ENCODE peak calls at places on chromosomes 6 and 20, in six cellular contexts. V is activated CD4-positive, CD25-positive, alpha-beta regulatory T cell treated with anti-CD3 and anti-CD28 coated beads, Interleukin-2, amount 50 U/mL, for 72 hours; I is NCI-H345; K is lower lobe of right lung; W is activated T-cell treated with anti-CD3 and anti-CD28 coated beads, Interleukin-2, amount 50 U/mL, for 1 hour; M is NCI-H2029 treated with DMSO at 0.1 percent for 48 hours. T is an unnamed sample.

GRCh38 chr6:34455831-34456230 is 10.0 kb upstream of the PACSIN1 start:
- DNase-seq in I (no peak), M (no peak), K (no peak), W (no peak), V (no peak), T (no peak)

GRCh38 chr20:37294262-37294981 is 5.0 kb downstream of the MANBAL start:
- DNase-seq in I (no peak), M (peak; percentile 6), W (no peak), V (no peak), K (no peak), T (no peak)

GRCh38 chr6:170290306-170291128 is at the start of gene DLL1:
- DNase-seq in V (no peak), M (peak; percentile 75), W (peak; percentile 58), K (peak; percentile 62), I (peak; percentile 83), T (no peak)

GRCh38 chr20:2858591-2858990 is 14.7 kb upstream of the PTPRA start:
- DNase-seq in W (no peak), K (no peak), M (no peak), V (no peak), I (no peak), T (no peak)

GRCh38 chr20:49344975-49345374 is 67.1 kb upstream of the ZNFX1 start:
- DNase-seq in M (no peak), K (no peak), W (no peak), V (no peak), I (no peak), T (no peak)

GRCh38 chr6:26311385-26312095 is 53.5 kb upstream of the BTN3A2 start:
- DNase-seq in V (peak; percentile 61), W (peak; percentile 57), K (no peak), I (peak; percentile 76), M (peak; percentile 90), T (peak; percentile 60)

GRCh38 chr6:110949679-110950285 is 8.7 kb upstream of the GTF3C6 start:
- DNase-seq in M (no peak), K (no peak), I (no peak), V (no peak), W (no peak), T (no peak)

GRCh38 chr6:26187981-26188635 is 100.9 kb downstream of the HFE start:
- DNase-seq in I (no peak), M (no peak), K (no peak), V (peak; percentile 57), W (peak; percentile 53), T (no peak)

GRCh38 chr6:160239929-160240690 is 18.5 kb downstream of the SLC22A2 start:
- DNase-seq in I (no peak), M (no peak), V (no peak), W (no peak), K (no peak), T (no peak)

GRCh38 chr20:58868795-58869194 is 16.3 kb downstream of the GNAS start:
- DNase-seq in V (no peak), M (no peak), K (no peak), W (no peak), I (no peak), T (no peak)

GRCh38 chr6:138198430-138199091 is 19.7 kb downstream of the PBOV1 start:
- DNase-seq in K (no peak), W (no peak), M (no peak), V (no peak), I (no peak), T (no peak)

GRCh38 chr6:142902636-142903053 is 42.3 kb downstream of the HIVEP2 start:
- DNase-seq in K (peak; percentile 62), V (peak; percentile 50), M (peak; percentile 58), W (peak; percentile 74), I (peak; percentile 42), T (no peak)

GRCh38 chr6:15063253-15063853 is 182.5 kb upstream of the JARID2 start:
- DNase-seq in K (peak; percentile 80), I (no peak), W (no peak), V (no peak), M (no peak), T (no peak)

GRCh38 chr6:169720207-169720855 is 4.0 kb downstream of the PHF10 start:
- DNase-seq in K (no peak), V (no peak), I (no peak), W (no peak), M (no peak), T (no peak)

GRCh38 chr6:77457720-77458349 is 5.5 kb downstream of the HTR1B start:
- DNase-seq in K (peak; percentile 47), I (peak; percentile 24), M (no peak), V (no peak), W (no peak), T (peak; percentile 14)

GRCh38 chr6:158755636-158756035 is 63.5 kb downstream of the EZR start:
- DNase-seq in I (no peak), V (no peak), M (no peak), W (peak; percentile 15), K (no peak), T (no peak)

GRCh38 chr20:46350201-46350985 is 42.1 kb upstream of the CDH22 start:
- DNase-seq in K (no peak), W (no peak), I (no peak), M (no peak), V (no peak), T (no peak)

GRCh38 chr6:150100745-150101144 is 31.8 kb upstream of the ULBP3 start:
- DNase-seq in I (no peak), K (no peak), W (no peak), M (no peak), V (no peak), T (no peak)

GRCh38 chr6:159110013-159110412 is 59.2 kb upstream of the FNDC1 start:
- DNase-seq in W (no peak), K (no peak), M (peak; percentile 22), V (no peak), I (peak; percentile 9), T (no peak)

GRCh38 chr20:15220009-15220656 is 882.7 kb upstream of the FLRT3 start:
- DNase-seq in M (no peak), K (no peak), W (no peak), V (no peak), I (no peak), T (no peak)

GRCh38 chr6:35161776-35162607 is 20.9 kb upstream of the TCP11 start:
- DNase-seq in I (no peak), V (no peak), K (no peak), W (no peak), M (no peak), T (no peak)

GRCh38 chr6:65191412-65191811 is 515.6 kb downstream of the EYS start:
- DNase-seq in I (no peak), V (no peak), K (no peak), M (no peak), W (no peak), T (no peak)

GRCh38 chr6:141700836-141701235 is 431.9 kb upstream of the GJE1 start:
- DNase-seq in W (no peak), I (no peak), K (no peak), V (no peak), M (no peak), T (peak; percentile 42)

GRCh38 chr20:35252037-35252461 is 25.6 kb downstream of the MMP24 start:
- DNase-seq in W (no peak), K (no peak), I (no peak), V (no peak), M (no peak), T (no peak)

GRCh38 chr20:39986231-39986904 is 702.7 kb downstream of the MAFB start:
- DNase-seq in V (no peak), I (peak; percentile 56), W (no peak), K (peak; percentile 56), M (no peak), T (peak; percentile 35)

GRCh38 chr6:14665827-14666724 is 548.5 kb downstream of the CD83 start:
- DNase-seq in K (peak; percentile 81), M (no peak), I (no peak), V (peak; percentile 33), W (no peak), T (no peak)

GRCh38 chr6:140538926-140539325 is 1164.5 kb upstream of the CITED2 start:
- DNase-seq in M (no peak), I (no peak), W (no peak), K (no peak), V (no peak), T (no peak)

GRCh38 chr20:38453941-38454340 is 18.7 kb upstream of the RALGAPB start:
- DNase-seq in V (no peak), I (no peak), M (no peak), W (no peak), K (no peak), T (no peak)

GRCh38 chr20:22686097-22686496 is 101.7 kb upstream of the FOXA2 start:
- DNase-seq in K (peak; percentile 68), V (no peak), I (peak; percentile 14), W (no peak), M (peak; percentile 47), T (no peak)

T was measured in LNCaP clone FGC.